ENCODE peak calls at places on chromosomes 5 and 9, in seven cellular contexts. J is heart right ventricle; C is IMR-90; I is CD8-positive, alpha-beta T cell; Q is naive thymus-derived CD4-positive, alpha-beta T cell; Z is CD4-positive, alpha-beta T cell; X is H9. F is an unnamed sample.

GRCh38 chr5:139862313-139862712 is 66.7 kb downstream of the PSD2 start:
- DNase-seq in J (no peak), C (peak; percentile 7), I (no peak), Q (no peak), Z (no peak), X (no peak), F (no peak)

GRCh38 chr5:42035526-42035925 is 110.4 kb downstream of the FBXO4 start:
- DNase-seq in J (no peak), C (no peak), I (no peak), Q (no peak), Z (no peak), X (no peak), F (no peak)

GRCh38 chr5:131769337-131769736 is 27.5 kb downstream of the FNIP1 start:
- DNase-seq in J (no peak), C (no peak), I (no peak), Q (no peak), Z (no peak), X (no peak), F (no peak)

GRCh38 chr5:72452515-72453259 is 54.5 kb downstream of the ZNF366 start:
- DNase-seq in J (peak; percentile 87), C (peak; percentile 72), I (no peak), Q (no peak), Z (no peak), X (no peak), F (no peak)

GRCh38 chr9:130521715-130522114 is 57.7 kb upstream of the FUBP3 start:
- DNase-seq in J (no peak), C (no peak), I (no peak), Q (no peak), Z (no peak), X (no peak), F (no peak)

GRCh38 chr9:25427290-25427689 is 251.0 kb downstream of the TUSC1 start:
- DNase-seq in J (no peak), C (no peak), I (no peak), Q (no peak), Z (no peak), X (no peak), F (no peak)

GRCh38 chr5:147369742-147370374 is 135.0 kb downstream of the STK32A start:
- DNase-seq in J (no peak), C (peak; percentile 20), I (no peak), Q (no peak), Z (no peak), X (no peak), F (no peak)

GRCh38 chr9:126962336-126962735 is 47.8 kb downstream of the RALGPS1 start:
- DNase-seq in J (no peak), C (no peak), I (peak; percentile 45), Q (no peak), Z (no peak), X (no peak), F (no peak)

GRCh38 chr5:53219174-53219573 is 109.6 kb upstream of the MOCS2 start:
- DNase-seq in J (no peak), C (no peak), I (no peak), Q (no peak), Z (no peak), X (no peak), F (no peak)

GRCh38 chr5:80619081-80619480 is 35.4 kb upstream of the MSH3 start:
- DNase-seq in J (no peak), C (no peak), I (no peak), Q (no peak), Z (no peak), X (no peak), F (no peak)

GRCh38 chr9:131214457-131214856 is 61.9 kb downstream of the FAM78A start:
- DNase-seq in J (no peak), C (peak; percentile 62), I (no peak), Q (no peak), Z (no peak), X (no peak), F (no peak)

GRCh38 chr9:16125637-16126036 is 572.8 kb downstream of the CCDC171 start:
- DNase-seq in J (no peak), C (peak; percentile 62), I (no peak), Q (no peak), Z (no peak), X (no peak), F (no peak)

GRCh38 chr9:136110082-136111061 is 8.3 kb downstream of the TMEM250 start:
- DNase-seq in J (no peak), C (peak; percentile 15), I (no peak), Q (no peak), Z (no peak), X (peak; percentile 66), F (no peak)

GRCh38 chr5:135135530-135136201 is 101.6 kb upstream of the PITX1 start:
- DNase-seq in J (no peak), C (peak; percentile 79), I (no peak), Q (no peak), Z (no peak), X (no peak), F (no peak)

GRCh38 chr5:553874-554273 is 29.6 kb upstream of the SLC9A3 start:
- DNase-seq in J (no peak), C (no peak), I (peak; percentile 37), Q (peak; percentile 17), Z (no peak), X (no peak), F (no peak)

GRCh38 chr9:113511856-113512761 is 48.6 kb downstream of the RGS3 start:
- DNase-seq in J (no peak), C (peak; percentile 73), I (peak; percentile 82), Q (peak; percentile 42), Z (peak; percentile 44), X (no peak), F (peak; percentile 23)

GRCh38 chr9:117783828-117784227 is 79.6 kb downstream of the TLR4 start:
- DNase-seq in J (no peak), C (no peak), I (no peak), Q (peak; percentile 27), Z (peak; percentile 4), X (no peak), F (no peak)

GRCh38 chr5:172764861-172765765 is 5.9 kb downstream of the DUSP1 start:
- DNase-seq in J (peak; percentile 100), C (peak; percentile 99), I (peak; percentile 94), Q (peak; percentile 99), Z (peak; percentile 94), X (peak; percentile 94), F (peak; percentile 95)

GRCh38 chr9:31597977-31598376 is 786.5 kb upstream of the ACO1 start:
- DNase-seq in J (no peak), C (no peak), I (no peak), Q (peak; percentile 35), Z (no peak), X (no peak), F (no peak)

GRCh38 chr9:38026021-38026809 is 42.8 kb downstream of the SHB start:
- DNase-seq in J (peak; percentile 59), C (peak; percentile 98), I (no peak), Q (no peak), Z (no peak), X (peak; percentile 67), F (no peak)

GRCh38 chr5:44275908-44276307 is 113.3 kb downstream of the FGF10 start:
- DNase-seq in J (no peak), C (no peak), I (no peak), Q (no peak), Z (no peak), X (no peak), F (no peak)

GRCh38 chr9:88645172-88645868 is 110.3 kb downstream of the NXNL2 start:
- DNase-seq in J (no peak), C (peak; percentile 45), I (no peak), Q (no peak), Z (no peak), X (no peak), F (no peak)

GRCh38 chr9:29129763-29130162 is 1556.5 kb upstream of the C9orf72 start:
- DNase-seq in J (no peak), C (no peak), I (no peak), Q (no peak), Z (no peak), X (no peak), F (no peak)
- H3K9me3 ChIP-seq in J (peaks cover 76% of the 10 kb centered on the region), C (peaks cover 4% of the 10 kb centered on the region), I (no peaks in the 10 kb centered on the region), Q (no peaks in the 10 kb centered on the region), Z (no peaks in the 10 kb centered on the region), X (peaks cover 44% of the 10 kb centered on the region), F (no peaks in the 10 kb centered on the region)

DNA sequence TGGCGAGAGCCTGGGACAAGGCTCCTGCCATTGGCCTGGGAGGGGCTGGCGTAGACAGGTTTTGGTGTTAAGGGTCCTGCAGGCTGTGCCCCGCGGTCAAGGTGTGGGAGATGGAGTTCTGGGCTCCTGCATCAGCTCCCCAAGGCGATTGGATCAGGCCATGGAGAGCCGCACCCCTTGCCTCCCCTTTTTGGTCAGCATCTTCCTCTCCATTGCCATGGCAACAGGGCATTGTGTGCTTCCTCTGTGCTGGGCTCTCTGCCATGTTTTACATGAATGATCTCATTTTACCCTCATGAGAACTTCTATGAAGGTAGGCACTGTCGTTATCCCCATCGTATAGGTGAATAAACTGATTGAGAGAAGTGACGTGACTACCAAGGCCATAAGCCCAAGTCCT is 344.3 kb upstream of the CLINT1 start:
- DNase-seq in J (no peak), C (no peak), I (no peak), Q (no peak), Z (no peak), X (no peak), F (no peak)
- H3K9me3 ChIP-seq in J (no peaks in the 10 kb centered on the region), C (no peaks in the 10 kb centered on the region), I (no peaks in the 10 kb centered on the region), Q (no peaks in the 10 kb centered on the region), Z (no peaks in the 10 kb centered on the region), X (no peaks in the 10 kb centered on the region), F (no peaks in the 10 kb centered on the region)

GRCh38 chr5:39870137-39870536 is 445.4 kb upstream of the DAB2 start:
- DNase-seq in J (no peak), C (no peak), I (no peak), Q (no peak), Z (no peak), X (no peak), F (no peak)
- H3K9me3 ChIP-seq in J (peaks cover 31% of the 10 kb centered on the region), C (no peaks in the 10 kb centered on the region), I (no peaks in the 10 kb centered on the region), Q (no peaks in the 10 kb centered on the region), Z (peaks cover 6% of the 10 kb centered on the region), X (no peaks in the 10 kb centered on the region), F (peaks cover 2% of the 10 kb centered on the region)

GRCh38 chr9:92984976-92985375 is 37.7 kb downstream of the FGD3 start:
- DNase-seq in J (no peak), C (no peak), I (no peak), Q (no peak), Z (no peak), X (no peak), F (no peak)

GRCh38 chr9:92982130-92982529 is 34.8 kb downstream of the FGD3 start:
- DNase-seq in J (no peak), C (no peak), I (no peak), Q (no peak), Z (no peak), X (no peak), F (no peak)

GRCh38 chr9:92986175-92987110 is 39.1 kb downstream of the FGD3 start:
- DNase-seq in J (no peak), C (no peak), I (peak; percentile 73), Q (peak; percentile 66), Z (peak; percentile 45), X (no peak), F (no peak)

GRCh38 chr9:92980085-92980745 is 32.9 kb downstream of the FGD3 start:
- DNase-seq in J (no peak), C (no peak), I (no peak), Q (no peak), Z (no peak), X (no peak), F (no peak)

DNA sequence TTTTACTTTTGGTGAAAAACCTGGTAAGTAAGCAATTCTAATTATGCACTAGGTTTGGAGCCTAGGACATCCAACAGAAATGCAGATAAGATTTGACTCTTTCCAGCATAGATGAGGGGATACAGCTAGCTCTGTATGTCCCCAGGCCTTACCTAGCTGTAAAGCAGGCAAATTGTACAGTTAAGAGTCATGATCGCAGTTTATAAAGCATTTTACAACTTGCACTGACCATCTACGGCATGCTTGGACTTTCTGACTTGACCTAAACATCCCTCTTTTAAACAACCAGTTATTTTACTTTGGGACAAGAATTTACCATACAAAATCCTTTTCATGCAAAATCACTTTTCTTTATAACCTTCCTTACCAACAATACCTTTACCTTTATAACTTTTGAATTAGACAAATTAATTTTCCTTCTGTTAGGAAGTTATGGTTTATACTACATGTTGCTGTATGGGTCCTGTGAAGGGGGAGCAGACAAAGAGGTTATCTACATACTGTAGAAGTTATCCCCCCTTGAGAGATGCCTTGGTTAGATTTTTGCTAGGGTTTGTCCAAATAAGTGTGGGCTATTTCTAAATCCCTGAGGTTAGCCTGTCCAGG is 36.8 kb downstream of the FGD3 start:
- DNase-seq in J (no peak), C (peak; percentile 3), I (no peak), Q (no peak), Z (no peak), X (no peak), F (no peak)
- H3K9me3 ChIP-seq in J (peaks cover 21% of the 10 kb centered on the region), C (peaks cover 6% of the 10 kb centered on the region), I (no peaks in the 10 kb centered on the region), Q (no peaks in the 10 kb centered on the region), Z (peaks cover 4% of the 10 kb centered on the region), X (peaks cover 36% of the 10 kb centered on the region), F (no peaks in the 10 kb centered on the region)

F was measured in T-helper 17 cell.